ENCODE peak calls at places on chromosome 19, in eight cellular contexts. I is glomerular endothelial cell, M is Calu3, O is neural crest cell, E is AG04450, U is T-helper 1 cell, Q is heart right ventricle, D is left kidney. R is an unnamed sample.

GRCh38 chr19:39133431-39134270 is 8.1 kb downstream of the PAK4 start:
- DNase-seq in I (no peak), E (no peak), Q (no peak), U (no peak), D (peak), O (no peak), M (no peak), R (no peak)

GRCh38 chr19:57570707-57571106 is 8.0 kb downstream of the ZNF416 start:
- DNase-seq in M (no peak), E (no peak), D (no peak), I (no peak), U (no peak), O (no peak), Q (no peak), R (no peak)

GRCh38 chr19:6580313-6580712 is 10.6 kb downstream of the CD70 start:
- DNase-seq in E (no peak), U (no peak), O (no peak), D (no peak), Q (no peak), I (no peak), M (peak), R (no peak)

GRCh38 chr19:13795595-13796300 is 505 bp downstream of the ZSWIM4 start:
- DNase-seq in D (peak), O (no peak), U (no peak), I (no peak), M (peak), Q (no peak), E (no peak), R (no peak)

GRCh38 chr19:29878973-29879654 is 62.9 kb upstream of the URI1 start:
- DNase-seq in D (peak), I (no peak), U (no peak), M (peak), E (no peak), O (no peak), Q (no peak), R (peak)

GRCh38 chr19:13051581-13052165 is 51.0 kb downstream of the LYL1 start:
- DNase-seq in U (no peak), I (no peak), M (peak), E (no peak), O (peak), Q (peak), D (peak), R (peak)

GRCh38 chr19:45767881-45768643 is 990 bp downstream of the SIX5 start:
- DNase-seq in M (peak), U (no peak), Q (peak), O (peak), D (peak), I (no peak), E (no peak), R (peak)

GRCh38 chr19:31992750-31993149 is 352.7 kb upstream of the ZNF507 start:
- DNase-seq in U (no peak), I (no peak), D (no peak), M (no peak), Q (no peak), E (no peak), O (no peak), R (no peak)

GRCh38 chr19:1470864-1471513 is 8.0 kb downstream of the C19orf25 start:
- DNase-seq in D (peak), U (no peak), Q (peak), I (no peak), M (no peak), E (no peak), O (no peak), R (no peak)

GRCh38 chr19:2732157-2732725 is 7.6 kb downstream of the SLC39A3 start:
- DNase-seq in M (no peak), U (no peak), D (no peak), O (no peak), E (no peak), I (no peak), Q (no peak), R (no peak)

GRCh38 chr19:58553799-58554493 is 959 bp downstream of the CHMP2A start:
- DNase-seq in M (no peak), O (peak), I (no peak), E (no peak), U (no peak), Q (no peak), D (peak), R (no peak)

GRCh38 chr19:14248578-14249011 is 42.6 kb upstream of the ADGRL1 start:
- DNase-seq in M (no peak), I (no peak), E (no peak), U (peak), O (peak), D (peak), Q (peak), R (peak)

GRCh38 chr19:16153582-16154336 is 10.3 kb downstream of the HSH2D start:
- DNase-seq in I (no peak), M (no peak), U (no peak), D (no peak), Q (no peak), E (no peak), O (no peak), R (no peak)

GRCh38 chr19:5947435-5947834 is 30.5 kb downstream of the RANBP3 start:
- DNase-seq in Q (peak), U (no peak), D (peak), M (no peak), I (no peak), E (no peak), O (no peak), R (no peak)

GRCh38 chr19:31339405-31339804 is 9.8 kb downstream of the TSHZ3 start:
- DNase-seq in M (no peak), E (no peak), Q (no peak), U (no peak), O (no peak), D (peak), I (no peak), R (no peak)

GRCh38 chr19:56155124-56155687 is 14.1 kb downstream of the ZNF444 start:
- DNase-seq in O (no peak), E (no peak), Q (peak), I (no peak), M (no peak), D (peak), U (no peak), R (no peak)

GRCh38 chr19:3615524-3616135 is 9.0 kb upstream of the TBXA2R start:
- DNase-seq in O (no peak), Q (no peak), M (no peak), U (no peak), I (no peak), E (no peak), D (no peak), R (no peak)

GRCh38 chr19:15640294-15640903 is at the start of gene CYP4F3:
- DNase-seq in I (no peak), U (no peak), Q (peak), E (no peak), O (no peak), D (peak), M (peak), R (no peak)

GRCh38 chr19:4851551-4852290 is 15.7 kb downstream of the PLIN3 start:
- DNase-seq in U (peak), O (peak), E (no peak), M (peak), Q (peak), I (no peak), D (peak), R (peak)

GRCh38 chr19:39467941-39468340 is 12.7 kb upstream of the TIMM50 start:
- DNase-seq in M (no peak), E (no peak), D (no peak), U (no peak), Q (no peak), I (no peak), O (no peak), R (no peak)

GRCh38 chr19:46656541-46656940 is 4.4 kb downstream of the DACT3 start:
- DNase-seq in U (no peak), Q (no peak), O (no peak), E (no peak), D (no peak), M (no peak), I (no peak), R (no peak)

GRCh38 chr19:56538254-56538760 is 441 bp upstream of the ZFP28 start:
- DNase-seq in E (peak), I (no peak), O (peak), Q (peak), M (no peak), U (peak), D (peak), R (peak)

GRCh38 chr19:32415246-32415645 is 9.7 kb downstream of the DPY19L3 start:
- DNase-seq in Q (no peak), D (no peak), O (no peak), E (no peak), M (no peak), U (no peak), I (no peak), R (no peak)

GRCh38 chr19:7381073-7381390 is 32.3 kb downstream of the ARHGEF18 start:
- DNase-seq in I (no peak), U (no peak), D (no peak), M (no peak), E (no peak), O (no peak), Q (no peak), R (no peak)

GRCh38 chr19:21850636-21851255 is 14.8 kb upstream of the ZNF43 start:
- DNase-seq in M (no peak), O (no peak), U (no peak), I (no peak), E (no peak), Q (no peak), D (peak), R (no peak)

GRCh38 chr19:40502647-40503046 is 35.8 kb downstream of the SPTBN4 start:
- DNase-seq in Q (no peak), O (no peak), M (peak), E (no peak), U (no peak), I (no peak), D (peak), R (no peak)

GRCh38 chr19:36049080-36049698 is 4.9 kb downstream of the THAP8 start:
- DNase-seq in E (no peak), Q (no peak), M (no peak), O (no peak), U (no peak), I (no peak), D (no peak), R (no peak)

GRCh38 chr19:38869160-38869835 is 8.8 kb downstream of the RINL start:
- DNase-seq in O (no peak), U (no peak), M (no peak), I (no peak), D (no peak), E (no peak), Q (peak), R (no peak)

GRCh38 chr19:8517551-8518442 is 3.8 kb upstream of the ZNF414 start:
- DNase-seq in U (peak), M (no peak), Q (no peak), D (no peak), E (no peak), O (no peak), I (no peak), R (no peak)

GRCh38 chr19:52786078-52786463 is 520 bp downstream of the ZNF600 start:
- DNase-seq in O (no peak), D (peak), M (peak), E (no peak), U (peak), Q (peak), I (no peak), R (no peak)

GRCh38 chr19:47790398-47790814 is 11.9 kb downstream of the SELENOW start:
- DNase-seq in I (no peak), D (peak), M (peak), O (peak), Q (peak), U (peak), E (no peak), R (peak)

GRCh38 chr19:58409010-58409790 is 751 bp downstream of the ZNF584 start:
- DNase-seq in M (peak), O (no peak), D (peak), Q (peak), E (no peak), I (no peak), U (no peak), R (no peak)

GRCh38 chr19:19062454-19063182 is 1.2 kb upstream of the SLC25A42 start:
- DNase-seq in O (no peak), D (peak), M (peak), Q (no peak), I (no peak), U (no peak), E (peak), R (no peak)

GRCh38 chr19:30419581-30420180 is 47.5 kb downstream of the ZNF536 start:
- DNase-seq in U (no peak), O (no peak), M (no peak), I (no peak), D (no peak), Q (no peak), E (no peak), R (no peak)

GRCh38 chr19:13441810-13442512 is 64.3 kb downstream of the CACNA1A start:
- DNase-seq in Q (peak), M (peak), D (peak), I (no peak), E (peak), O (peak), U (peak), R (no peak)

GRCh38 chr19:40611096-40611495 is 9.9 kb downstream of the LTBP4 start:
- DNase-seq in D (no peak), E (no peak), I (no peak), U (no peak), Q (no peak), O (no peak), M (no peak), R (peak)

R was measured in NCI-H345.